ENCODE peak calls at places on chromosomes 5 and 9, in seven cellular contexts. U is mucosa of descending colon, S is sigmoid colon, V is mesendoderm, E is AG09319, H is body of pancreas, J is IMR-90. Y is an unnamed sample.

GRCh38 chr9:126373241-126373640 is 46.6 kb downstream of the MVB12B start:
- DNase-seq in U (no peak), S (no peak), V (peak), E (no peak), H (no peak), J (peak), Y (no peak)

GRCh38 chr9:114681594-114682332 is at the start of gene TEX48:
- DNase-seq in U (peak), S (peak), V (peak), E (peak), H (peak), J (peak), Y (peak)

GRCh38 chr5:125412051-125412560 is 665.7 kb upstream of the ZNF608 start:
- DNase-seq in U (no peak), S (peak), V (peak), E (no peak), H (no peak), J (no peak), Y (peak)

GRCh38 chr5:147803941-147804717 is 21.6 kb upstream of the JAKMIP2 start:
- DNase-seq in U (no peak), S (no peak), V (no peak), E (no peak), H (no peak), J (no peak), Y (peak)

GRCh38 chr5:73393606-73394489 is 54.7 kb downstream of the FOXD1 start:
- DNase-seq in U (no peak), S (no peak), V (no peak), E (no peak), H (no peak), J (no peak), Y (no peak)

GRCh38 chr9:82495884-82496777 is 507.6 kb downstream of the SPATA31D1 start:
- DNase-seq in U (no peak), S (no peak), V (no peak), E (no peak), H (no peak), J (no peak), Y (no peak)

GRCh38 chr9:3700772-3701171 is 175.0 kb upstream of the RFX3 start:
- DNase-seq in U (no peak), S (no peak), V (no peak), E (no peak), H (no peak), J (no peak), Y (no peak)

GRCh38 chr9:38359689-38360385 is 32.7 kb upstream of the ALDH1B1 start:
- DNase-seq in U (no peak), S (peak), V (no peak), E (no peak), H (peak), J (no peak), Y (no peak)

GRCh38 chr5:66807743-66808142 is 211.6 kb downstream of the MAST4 start:
- DNase-seq in U (no peak), S (no peak), V (peak), E (peak), H (no peak), J (peak), Y (peak)

GRCh38 chr9:134005381-134005780 is 13.3 kb upstream of the VAV2 start:
- DNase-seq in U (no peak), S (no peak), V (no peak), E (no peak), H (no peak), J (no peak), Y (no peak)

Y was measured in transverse colon.